ENCODE peak calls at places on chromosomes 6 and 20, in four cellular contexts. I is frontal cortex, Q is OCI-LY7, X is NCI-H82. S is an unnamed sample.

GRCh38 chr20:20741067-20742045 is 28.9 kb upstream of the RALGAPA2 start:
- DNase-seq in I (no peak), Q (no peak), X (peak), S (no peak)

GRCh38 chr6:89793586-89793985 is 26.0 kb downstream of the MDN1 start:
- DNase-seq in I (no peak), Q (no peak), X (no peak), S (no peak)

GRCh38 chr6:17278289-17279061 is 2.7 kb upstream of the RBM24 start:
- DNase-seq in I (no peak), Q (no peak), X (no peak), S (no peak)

GRCh38 chr6:74075323-74075722 is 379.3 kb downstream of the CD109 start:
- DNase-seq in I (no peak), Q (no peak), X (no peak), S (no peak)

GRCh38 chr6:164690702-164691500 is 618.5 kb downstream of the C6orf118 start:
- DNase-seq in I (no peak), Q (no peak), X (no peak), S (no peak)

GRCh38 chr20:53387983-53388675 is 205.5 kb downstream of the ZNF217 start:
- DNase-seq in I (no peak), Q (no peak), X (no peak), S (no peak)

GRCh38 chr20:33796263-33796906 is 14.8 kb upstream of the CHMP4B start:
- DNase-seq in I (no peak), Q (no peak), X (no peak), S (no peak)

GRCh38 chr6:116070990-116071389 is 10.3 kb upstream of the FRK start:
- DNase-seq in I (no peak), Q (no peak), X (no peak), S (no peak)

GRCh38 chr6:159615923-159616322 is 77.1 kb downstream of the SOD2 start:
- DNase-seq in I (no peak), Q (no peak), X (no peak), S (no peak)

GRCh38 chr6:40359808-40360207 is 227.4 kb downstream of the LRFN2 start:
- DNase-seq in I (no peak), Q (no peak), X (no peak), S (no peak)

GRCh38 chr20:53434662-53435061 is 159.0 kb downstream of the ZNF217 start:
- DNase-seq in I (no peak), Q (no peak), X (no peak), S (no peak)

GRCh38 chr6:20639161-20639560 is 104.9 kb downstream of the CDKAL1 start:
- DNase-seq in I (no peak), Q (no peak), X (no peak), S (no peak)

GRCh38 chr20:2838847-2839671 is 1.4 kb downstream of the PCED1A start:
- DNase-seq in I (peak), Q (no peak), X (no peak), S (no peak)

GRCh38 chr6:18536693-18537092 is 149.5 kb downstream of the RNF144B start:
- DNase-seq in I (no peak), Q (no peak), X (no peak), S (no peak)

GRCh38 chr6:160264213-160264612 is 5.6 kb upstream of the SLC22A2 start:
- DNase-seq in I (no peak), Q (no peak), X (no peak), S (no peak)